ENCODE peak calls at places on chromosomes 16 and 17, in eight cellular contexts. N is lower lobe of right lung, S is Peyer's patch, V is fibroblast of lung, K is HCT116, G is adrenal gland, T is left ventricle myocardium inferior, Y is heart left ventricle. D is an unnamed sample. For H3K4me1, the result is how much of the 10 kb centered on the place peaks cover.

GRCh38 chr16:1331712-1332617 is 1.5 kb upstream of the BAIAP3 start:
- DNase-seq in N (peak), S (peak), V (peak), K (peak), G (peak), T (peak), Y (peak), D (peak)

GRCh38 chr17:10725262-10725661 is 4.6 kb downstream of the TMEM220 start:
- DNase-seq in N (no peak), S (no peak), V (no peak), K (no peak), G (no peak), T (no peak), Y (no peak), D (no peak)

GRCh38 chr17:80103061-80103481 is 1.7 kb downstream of the GAA start:
- DNase-seq in N (no peak), S (no peak), V (no peak), K (no peak), G (no peak), T (no peak), Y (no peak), D (no peak)

GRCh38 chr17:16325964-16326363 is 27.3 kb downstream of the CENPV start:
- DNase-seq in N (no peak), S (no peak), V (no peak), K (no peak), G (no peak), T (no peak), Y (no peak), D (no peak)

GRCh38 chr17:61054430-61054829 is 345.2 kb upstream of the TBX2 start:
- DNase-seq in N (no peak), S (no peak), V (peak), K (no peak), G (no peak), T (no peak), Y (no peak), D (no peak)

GRCh38 chr16:67882374-67883145 is 2.1 kb upstream of the NRN1L start:
- DNase-seq in N (no peak), S (no peak), V (no peak), K (no peak), G (peak), T (peak), Y (no peak), D (peak)

GRCh38 chr16:2343211-2343610 is 2.7 kb upstream of the ABCA3 start:
- DNase-seq in N (no peak), S (no peak), V (no peak), K (no peak), G (no peak), T (no peak), Y (no peak), D (no peak)

GRCh38 chr16:58730724-58731370 is 3.3 kb downstream of the GOT2 start:
- DNase-seq in N (no peak), S (no peak), V (no peak), K (no peak), G (no peak), T (no peak), Y (no peak), D (no peak)

GRCh38 chr17:1252203-1252608 is 18.0 kb upstream of the BHLHA9 start:
- DNase-seq in N (no peak), S (no peak), V (peak), K (no peak), G (no peak), T (peak), Y (peak), D (peak)

GRCh38 chr16:84500531-84500930 is 3.9 kb downstream of the MEAK7 start:
- DNase-seq in N (no peak), S (no peak), V (no peak), K (no peak), G (no peak), T (no peak), Y (no peak), D (no peak)

GRCh38 chr17:32265192-32265895 is at the start of gene RHBDL3:
- DNase-seq in N (peak), S (no peak), V (no peak), K (no peak), G (no peak), T (peak), Y (no peak), D (no peak)

GRCh38 chr17:82204831-82205719 is 7.6 kb downstream of the CCDC57 start:
- DNase-seq in N (no peak), S (no peak), V (peak), K (no peak), G (peak), T (no peak), Y (no peak), D (no peak)

GRCh38 chr16:6356881-6357280 is 975.8 kb upstream of the RBFOX1 start:
- DNase-seq in N (no peak), S (no peak), V (no peak), K (no peak), G (no peak), T (no peak), Y (no peak), D (no peak)

GRCh38 chr16:10314811-10315210 is 71.0 kb upstream of the ATF7IP2 start:
- DNase-seq in N (no peak), S (no peak), V (peak), K (no peak), G (peak), T (no peak), Y (no peak), D (peak)

GRCh38 chr17:1484586-1485310 is 7.7 kb downstream of the MYO1C start:
- DNase-seq in N (peak), S (peak), V (peak), K (peak), G (no peak), T (peak), Y (no peak), D (peak)

GRCh38 chr16:82092711-82093110 is 57.7 kb downstream of the HSD17B2 start:
- DNase-seq in N (no peak), S (no peak), V (peak), K (no peak), G (no peak), T (no peak), Y (no peak), D (no peak)

GRCh38 chr17:8489841-8490240 is 54.2 kb downstream of the NDEL1 start:
- DNase-seq in N (no peak), S (no peak), V (peak), K (no peak), G (peak), T (no peak), Y (no peak), D (no peak)

GRCh38 chr16:55667753-55668152 is 12.0 kb downstream of the SLC6A2 start:
- DNase-seq in N (no peak), S (no peak), V (no peak), K (no peak), G (no peak), T (no peak), Y (no peak), D (no peak)

GRCh38 chr17:49038544-49038943 is 41.4 kb downstream of the IGF2BP1 start:
- DNase-seq in N (no peak), S (no peak), V (no peak), K (no peak), G (no peak), T (no peak), Y (no peak), D (no peak)

DNA sequence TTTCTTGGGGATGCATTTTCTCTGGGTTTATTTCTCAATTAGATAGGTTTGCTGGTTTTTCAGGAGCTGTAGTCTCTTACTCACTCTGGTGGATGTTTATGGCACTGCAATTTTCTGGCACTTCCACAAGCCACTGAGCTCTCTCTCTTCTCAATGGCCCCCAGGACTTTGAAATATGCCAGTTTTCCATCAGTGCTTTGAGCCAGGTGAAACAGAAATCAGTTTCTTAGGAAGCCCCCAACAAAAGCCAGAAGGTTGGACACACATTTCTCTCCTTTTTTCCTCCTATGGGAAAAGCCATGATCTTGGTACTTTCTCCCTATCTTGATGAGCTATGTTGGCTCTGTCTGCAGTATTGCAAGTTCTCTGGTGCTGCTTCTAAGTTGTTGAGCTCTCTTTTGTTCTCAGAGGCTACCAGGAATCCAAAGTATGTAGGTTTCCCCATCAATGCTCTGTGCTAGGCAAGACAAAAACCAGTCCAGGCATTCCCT is 90.7 kb upstream of the SMIM36 start:
- DNase-seq in N (no peak), S (no peak), V (no peak), K (peak), G (peak), T (no peak), Y (no peak), D (peak)
- TF ChIP-seq CTCF in N (peak), S (peak), V (peak), K (peak), G (peak), T (peak), Y (peak), D (peak)

GRCh38 chr17:65052585-65052984 is 4.0 kb downstream of the GNA13 start:
- DNase-seq in N (no peak), S (no peak), V (no peak), K (no peak), G (no peak), T (no peak), Y (no peak), D (no peak)
- H3K4me1 ChIP-seq in N (half or more), S (under half), V (under half), K (under half), G (under half), T (half or more), Y (under half), D (under half)

GRCh38 chr17:76189247-76189646 is 48.2 kb upstream of the FOXJ1 start:
- DNase-seq in N (no peak), S (no peak), V (no peak), K (no peak), G (no peak), T (no peak), Y (no peak), D (no peak)

GRCh38 chr17:76188213-76189060 is 47.4 kb upstream of the FOXJ1 start:
- DNase-seq in N (no peak), S (no peak), V (no peak), K (no peak), G (no peak), T (no peak), Y (no peak), D (no peak)

GRCh38 chr17:76191891-76192290 is 48.4 kb downstream of the RNF157 start:
- DNase-seq in N (no peak), S (peak), V (no peak), K (no peak), G (no peak), T (no peak), Y (no peak), D (no peak)

GRCh38 chr17:76193616-76194015 is 46.7 kb downstream of the RNF157 start:
- DNase-seq in N (no peak), S (no peak), V (no peak), K (no peak), G (no peak), T (no peak), Y (no peak), D (no peak)

GRCh38 chr17:76189741-76190140 is 48.7 kb upstream of the FOXJ1 start:
- DNase-seq in N (no peak), S (no peak), V (no peak), K (no peak), G (no peak), T (no peak), Y (no peak), D (no peak)
- H3K27ac ChIP-seq in N (no peak), S (no peak), V (no peak), K (no peak), G (no peak), T (no peak), Y (no peak), D (no peak)

GRCh38 chr16:66691234-66691633 is 5.3 kb downstream of the CMTM4 start:
- DNase-seq in N (no peak), S (no peak), V (no peak), K (no peak), G (no peak), T (no peak), Y (no peak), D (no peak)

GRCh38 chr16:66693088-66693487 is 3.5 kb downstream of the CMTM4 start:
- DNase-seq in N (no peak), S (no peak), V (no peak), K (no peak), G (no peak), T (no peak), Y (no peak), D (no peak)

GRCh38 chr16:66690106-66690847 is 6.3 kb downstream of the CMTM4 start:
- DNase-seq in N (no peak), S (no peak), V (no peak), K (no peak), G (no peak), T (no peak), Y (no peak), D (no peak)

GRCh38 chr16:66689282-66689681 is 7.3 kb downstream of the CMTM4 start:
- DNase-seq in N (no peak), S (no peak), V (no peak), K (no peak), G (no peak), T (no peak), Y (no peak), D (no peak)

DNA sequence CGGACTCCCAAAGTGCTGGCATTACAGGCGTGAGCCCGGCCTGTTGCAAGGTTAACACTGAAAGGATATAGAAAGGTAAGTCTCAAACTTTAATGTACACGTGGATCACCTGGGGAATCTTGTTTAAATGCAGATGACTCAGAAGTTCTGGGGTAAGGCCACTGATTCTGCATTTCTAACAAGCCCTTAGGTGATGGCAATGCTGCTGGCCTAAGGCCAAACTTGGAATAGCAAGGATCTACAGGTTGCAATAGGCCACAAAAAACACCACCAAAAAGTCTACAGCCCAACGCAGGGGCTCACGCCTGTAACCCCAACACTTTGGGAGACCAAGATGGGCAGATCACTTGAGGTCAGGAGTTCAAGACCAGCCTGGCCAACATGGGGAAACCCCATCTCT is 4.2 kb downstream of the CMTM4 start:
- DNase-seq in N (no peak), S (no peak), V (no peak), K (no peak), G (no peak), T (no peak), Y (no peak), D (no peak)
- TF ChIP-seq CTCF in N (no peak), S (no peak), V (no peak), K (no peak), G (no peak), T (no peak), Y (no peak), D (no peak)

DNA sequence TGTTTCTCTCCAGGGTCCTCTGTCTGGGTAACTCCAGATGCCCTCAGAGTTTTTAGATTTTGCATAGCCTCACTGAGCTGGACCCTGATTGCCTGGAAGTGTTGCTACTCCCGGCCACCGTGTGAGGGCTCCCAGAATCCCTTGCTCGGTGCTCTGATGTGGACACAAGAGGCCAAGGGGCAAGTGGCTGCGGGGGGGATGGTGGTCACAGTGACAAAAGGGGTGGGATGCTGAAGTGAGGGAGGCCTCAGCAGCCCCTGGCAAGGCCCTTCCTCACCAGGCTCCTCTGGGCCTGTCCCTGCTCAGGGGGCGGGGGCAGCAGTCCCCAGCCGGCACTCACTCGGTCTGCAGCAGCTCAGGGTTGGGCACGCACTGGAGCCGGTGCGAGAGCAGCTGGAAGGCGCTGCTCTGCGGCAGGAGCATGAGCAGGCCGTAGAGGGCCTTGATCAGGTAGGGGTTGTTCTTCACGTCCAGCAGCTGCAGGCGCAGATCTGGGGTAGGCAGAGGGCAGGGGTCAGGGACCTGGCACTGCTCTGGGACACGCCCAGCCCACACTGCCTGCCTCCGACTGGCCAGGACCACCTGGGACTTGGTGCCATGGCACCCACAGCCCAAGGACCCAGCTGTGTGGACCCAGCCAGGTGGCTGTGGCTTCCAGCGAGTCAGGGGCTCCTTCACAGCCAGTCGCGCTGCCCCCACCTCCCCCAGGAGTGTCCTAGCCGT is 6.8 kb upstream of the MTSS2 start:
- DNase-seq in N (no peak), S (no peak), V (no peak), K (no peak), G (no peak), T (no peak), Y (peak), D (no peak)
- H3K4me1 ChIP-seq in N (half or more), S (half or more), V (half or more), K (under half), G (under half), T (half or more), Y (half or more), D (half or more)

D was measured in cardiac muscle cell.